ENCODE peak calls at places on chromosome 15, in ten cellular contexts. Z is WTC11, J is suprapubic skin, S is neural progenitor cell, R is H9, Q is psoas muscle, P is endothelial cell, K is HL-60, B is MCF 10A, O is neural crest cell. X is an unnamed sample.

GRCh38 chr15:37907136-37907535 is 27.3 kb upstream of the TMCO5A start:
- DNase-seq in Z (no peak), J (no peak), S (no peak), R (no peak), Q (no peak), P (no peak), K (no peak), B (peak), O (no peak), X (no peak)

GRCh38 chr15:90047956-90048575 is 46.9 kb downstream of the ZNF710 start:
- DNase-seq in Z (no peak), J (no peak), S (no peak), R (no peak), Q (peak), P (no peak), K (no peak), B (no peak), O (no peak), X (no peak)

GRCh38 chr15:58921267-58921666 is 12.2 kb downstream of the SLTM start:
- DNase-seq in Z (no peak), J (no peak), S (no peak), R (no peak), Q (no peak), P (no peak), K (no peak), B (no peak), O (no peak), X (no peak)

GRCh38 chr15:25864966-25865365 is 1.8 kb upstream of the ATP10A start:
- DNase-seq in Z (no peak), J (no peak), S (no peak), R (no peak), Q (no peak), P (no peak), K (no peak), B (no peak), O (no peak), X (no peak)

GRCh38 chr15:101407439-101407838 is 82.1 kb downstream of the PCSK6 start:
- DNase-seq in Z (no peak), J (no peak), S (no peak), R (no peak), Q (no peak), P (no peak), K (no peak), B (no peak), O (no peak), X (no peak)

GRCh38 chr15:31526916-31527690 is 200.5 kb downstream of the KLF13 start:
- DNase-seq in Z (no peak), J (no peak), S (no peak), R (no peak), Q (no peak), P (no peak), K (no peak), B (no peak), O (no peak), X (no peak)

GRCh38 chr15:99507732-99508571 is 57.8 kb upstream of the MEF2A start:
- DNase-seq in Z (no peak), J (no peak), S (no peak), R (no peak), Q (peak), P (no peak), K (no peak), B (peak), O (no peak), X (no peak)

GRCh38 chr15:75214293-75215096 is 12.8 kb downstream of the C15orf39 start:
- DNase-seq in Z (no peak), J (no peak), S (no peak), R (peak), Q (no peak), P (no peak), K (peak), B (no peak), O (no peak), X (no peak)

GRCh38 chr15:31364301-31365031 is 37.8 kb downstream of the KLF13 start:
- DNase-seq in Z (no peak), J (peak), S (peak), R (peak), Q (no peak), P (no peak), K (peak), B (peak), O (no peak), X (no peak)

GRCh38 chr15:89845305-89845893 is 30.7 kb upstream of the ANPEP start:
- DNase-seq in Z (no peak), J (no peak), S (no peak), R (no peak), Q (no peak), P (no peak), K (no peak), B (peak), O (no peak), X (no peak)

GRCh38 chr15:79310612-79310984 is 314 bp upstream of the TMED3 start:
- DNase-seq in Z (no peak), J (no peak), S (no peak), R (no peak), Q (no peak), P (no peak), K (no peak), B (peak), O (no peak), X (no peak)

GRCh38 chr15:77622212-77622941 is 10.3 kb downstream of the LINGO1 start:
- DNase-seq in Z (peak), J (no peak), S (no peak), R (peak), Q (no peak), P (no peak), K (no peak), B (no peak), O (no peak), X (no peak)
- TF ChIP-seq CTCF in Z (no peak), J (no peak), S (no peak), R (no peak), Q (no peak), P (no peak), K (no peak), B (no peak), O (no peak), X (no peak)

DNA sequence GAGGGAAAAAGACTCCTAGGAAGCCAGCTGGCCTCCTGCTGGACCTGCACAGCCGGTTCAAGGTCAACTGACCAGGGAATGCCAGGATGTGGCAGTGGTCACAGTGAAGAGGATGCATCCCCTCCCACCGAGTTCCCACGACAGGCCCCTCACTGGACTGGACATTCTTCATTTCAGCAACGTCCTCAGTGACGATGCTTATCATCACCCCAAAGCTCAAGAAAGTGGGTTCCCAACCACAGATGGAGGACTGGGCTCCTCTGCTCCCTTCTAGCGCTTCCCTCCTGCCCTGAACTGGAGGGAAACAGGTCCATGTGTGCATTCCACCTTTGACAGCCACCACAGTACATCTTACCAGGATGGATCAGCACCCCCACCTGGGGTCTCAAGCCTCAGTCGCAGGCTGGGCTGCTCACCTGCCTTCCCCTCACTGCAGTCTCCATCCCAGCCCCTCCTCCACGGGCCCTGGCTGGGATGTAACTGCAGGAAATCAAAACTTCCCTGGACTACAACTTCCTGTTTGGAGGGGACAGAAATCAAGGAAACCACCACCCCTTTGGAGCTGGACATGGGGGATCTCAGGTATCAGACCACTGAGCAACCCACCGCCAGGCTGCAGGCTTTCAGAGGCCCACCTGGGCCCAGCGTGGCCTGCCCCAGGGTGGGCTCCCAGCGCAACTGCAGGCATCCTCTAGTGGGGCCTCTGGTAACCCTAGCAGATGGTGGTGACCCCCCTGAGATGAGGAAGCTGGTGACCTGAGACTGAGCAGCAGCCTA is 7.3 kb downstream of the CALML4 start:
- DNase-seq in Z (no peak), J (no peak), S (no peak), R (no peak), Q (no peak), P (no peak), K (no peak), B (no peak), O (no peak), X (no peak)
- TF ChIP-seq CTCF in Z (no peak), J (no peak), S (no peak), R (no peak), Q (no peak), P (no peak), K (no peak), B (no peak), O (no peak), X (no peak)

DNA sequence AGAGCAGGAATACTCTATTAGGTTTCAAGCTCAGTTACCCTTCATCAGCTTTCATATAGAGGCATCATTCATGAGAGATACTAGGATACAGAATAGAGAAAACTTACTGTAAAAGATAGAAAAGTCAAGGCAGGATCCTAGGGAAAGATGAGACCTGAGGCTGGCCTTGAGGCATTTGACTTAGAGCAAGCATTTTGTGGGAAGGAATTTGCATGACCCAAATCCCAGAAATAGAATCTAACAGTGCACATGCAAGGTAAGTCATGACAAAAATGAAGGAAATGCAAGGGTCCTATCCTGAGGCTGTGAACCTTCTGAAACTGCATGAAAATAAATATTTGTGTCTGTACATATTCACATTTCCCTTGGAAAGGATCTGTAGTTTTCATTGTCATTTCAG is 122.3 kb downstream of the HCN4 start:
- DNase-seq in Z (no peak), J (no peak), S (no peak), R (no peak), Q (no peak), P (no peak), K (no peak), B (no peak), O (no peak), X (no peak)
- TF ChIP-seq CTCF in Z (no peak), J (no peak), S (no peak), R (no peak), Q (no peak), P (no peak), K (no peak), B (no peak), O (no peak), X (no peak)

DNA sequence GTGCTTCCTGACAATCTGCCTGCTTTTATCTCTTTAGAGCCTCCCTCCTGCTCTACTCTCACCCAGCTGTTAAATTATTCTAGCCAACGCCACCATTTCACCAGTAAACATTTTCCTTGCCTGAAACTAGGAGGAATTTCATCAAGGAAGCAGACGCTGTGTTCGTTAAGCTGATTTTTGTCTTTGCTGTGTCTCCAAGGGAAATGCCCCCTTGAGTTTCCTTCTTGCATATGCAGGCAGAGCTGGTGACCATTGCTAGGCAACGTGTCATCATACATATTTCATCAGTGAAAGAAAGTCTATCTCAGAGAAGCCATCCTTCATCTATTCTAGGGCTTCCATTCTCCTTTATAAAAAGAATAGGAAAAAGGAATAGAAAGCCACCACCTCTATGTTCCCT is 87.0 kb upstream of the ST8SIA2 start:
- DNase-seq in Z (no peak), J (no peak), S (peak), R (peak), Q (no peak), P (peak), K (peak), B (peak), O (peak), X (no peak)
- TF ChIP-seq CTCF in Z (peak), J (no peak), S (peak), R (peak), Q (no peak), P (peak), K (peak), B (no peak), O (peak), X (peak)

DNA sequence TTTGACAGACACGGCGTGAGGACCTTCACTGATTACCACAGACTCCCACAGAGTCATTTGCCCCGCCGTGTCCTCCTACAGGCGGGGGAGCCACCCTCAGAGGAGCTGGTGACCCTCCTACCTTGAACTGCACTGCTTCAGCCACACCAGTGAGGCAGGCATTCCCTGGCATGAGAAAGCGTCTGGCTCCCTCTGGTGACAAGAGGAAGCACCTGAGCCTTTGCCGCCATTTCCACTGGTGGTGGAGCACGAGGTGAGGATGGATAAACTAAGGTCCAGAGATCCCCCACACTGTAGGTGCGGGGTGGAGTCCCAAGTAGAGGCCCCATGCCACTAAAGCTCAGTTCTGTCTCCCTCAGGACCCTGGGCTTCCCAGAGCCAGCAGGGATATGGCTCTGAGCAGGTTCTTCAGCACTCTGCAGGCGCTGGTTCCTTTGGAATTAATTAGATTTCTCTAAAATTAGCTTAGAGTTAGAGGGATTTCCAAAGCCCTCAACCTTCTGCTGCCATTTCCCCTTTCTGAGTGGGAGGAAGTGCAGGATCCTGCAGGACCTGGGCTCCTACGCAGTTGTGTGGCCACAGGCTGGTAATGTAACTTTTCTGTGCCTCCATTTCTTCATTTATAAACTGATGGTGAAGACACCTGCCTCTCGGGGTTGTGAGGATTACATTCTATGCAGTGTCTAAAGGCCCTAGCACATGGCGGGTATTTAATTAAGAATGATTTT is 224.0 kb downstream of the SLCO3A1 start:
- DNase-seq in Z (peak), J (peak), S (peak), R (peak), Q (peak), P (peak), K (peak), B (peak), O (peak), X (no peak)
- TF ChIP-seq CTCF in Z (peak), J (peak), S (peak), R (peak), Q (peak), P (peak), K (peak), B (peak), O (peak), X (peak)

GRCh38 chr15:40906947-40907802 is 12.9 kb downstream of the VPS18 start:
- DNase-seq in Z (no peak), J (no peak), S (no peak), R (peak), Q (peak), P (peak), K (no peak), B (peak), O (no peak), X (no peak)
- TF ChIP-seq CTCF in Z (no peak), J (no peak), S (no peak), R (no peak), Q (no peak), P (no peak), K (no peak), B (no peak), O (no peak), X (no peak)

GRCh38 chr15:45183001-45183400 is 4.8 kb downstream of the SHF start:
- DNase-seq in Z (no peak), J (no peak), S (no peak), R (peak), Q (no peak), P (no peak), K (no peak), B (no peak), O (no peak), X (no peak)
- TF ChIP-seq CTCF in Z (no peak), J (no peak), S (no peak), R (no peak), Q (no peak), P (no peak), K (no peak), B (no peak), O (no peak), X (no peak)